ENCODE peak calls at places on chromosome 2, in ten cellular contexts. S is heart right ventricle; U is left ventricle myocardium inferior; Q is naive thymus-derived CD4-positive, alpha-beta T cell; E is Peyer's patch; B is ovary; T is CD8-positive, alpha-beta T cell; I is prostate gland; Z is tibial nerve; W is PC-9. P is an unnamed sample.

GRCh38 chr2:238290079-238290478 is 1.7 kb upstream of the PER2 start:
- DNase-seq in T (no peak), Z (no peak), B (peak; percentile 42), Q (no peak), E (peak; percentile 44), I (peak; percentile 87), S (peak; percentile 75), U (peak; percentile 33), W (peak; percentile 92), P (no peak)

GRCh38 chr2:156156580-156156979 is 175.9 kb downstream of the NR4A2 start:
- DNase-seq in Z (no peak), T (no peak), Q (no peak), I (no peak), W (no peak), E (no peak), B (no peak), S (no peak), U (no peak), P (no peak)

GRCh38 chr2:64861338-64862000 is 127.7 kb upstream of the SLC1A4 start:
- DNase-seq in I (no peak), T (no peak), S (no peak), B (no peak), Z (no peak), Q (no peak), E (no peak), U (no peak), W (no peak), P (no peak)

GRCh38 chr2:236548179-236548918 is 21.3 kb upstream of the ACKR3 start:
- DNase-seq in I (no peak), Q (no peak), Z (no peak), E (no peak), B (no peak), T (no peak), U (no peak), S (no peak), W (no peak), P (no peak)

GRCh38 chr2:102028470-102028869 is 36.7 kb downstream of the IL1R2 start:
- DNase-seq in Q (no peak), S (no peak), W (no peak), I (no peak), E (no peak), T (no peak), U (no peak), B (no peak), Z (no peak), P (no peak)

GRCh38 chr2:142863485-142863921 is 14.0 kb upstream of the KYNU start:
- DNase-seq in U (no peak), S (no peak), B (no peak), I (no peak), Z (no peak), E (no peak), Q (no peak), T (no peak), W (no peak), P (no peak)

GRCh38 chr2:28403388-28403956 is 10.8 kb downstream of the FOSL2 start:
- DNase-seq in B (no peak), U (no peak), I (no peak), T (no peak), Q (no peak), Z (no peak), W (no peak), E (no peak), S (no peak), P (no peak)

GRCh38 chr2:74585406-74586182 is 31.1 kb downstream of the DOK1 start:
- DNase-seq in I (no peak), E (no peak), Q (no peak), B (no peak), Z (peak; percentile 21), T (no peak), U (peak; percentile 39), S (peak; percentile 13), W (no peak), P (no peak)

GRCh38 chr2:19120941-19121750 is 237.3 kb downstream of the OSR1 start:
- DNase-seq in S (no peak), Z (peak; percentile 34), B (peak; percentile 36), Q (no peak), I (no peak), T (no peak), U (peak; percentile 26), W (peak; percentile 80), E (no peak), P (no peak)

GRCh38 chr2:10405441-10405840 is 42.7 kb downstream of the ODC1 start:
- DNase-seq in E (no peak), B (peak; percentile 49), I (peak; percentile 75), T (no peak), Q (no peak), W (peak; percentile 96), U (peak; percentile 47), Z (no peak), S (no peak), P (no peak)

GRCh38 chr2:88078624-88079169 is 11.1 kb downstream of the SMYD1 start:
- DNase-seq in Q (no peak), Z (no peak), I (no peak), T (no peak), B (no peak), E (no peak), S (no peak), W (no peak), U (no peak), P (no peak)

GRCh38 chr2:220499281-220499680 is 871.9 kb downstream of the SLC4A3 start:
- DNase-seq in W (no peak), I (no peak), B (peak; percentile 36), T (no peak), E (no peak), Z (no peak), Q (no peak), U (peak; percentile 31), S (peak; percentile 10), P (no peak)

DNA sequence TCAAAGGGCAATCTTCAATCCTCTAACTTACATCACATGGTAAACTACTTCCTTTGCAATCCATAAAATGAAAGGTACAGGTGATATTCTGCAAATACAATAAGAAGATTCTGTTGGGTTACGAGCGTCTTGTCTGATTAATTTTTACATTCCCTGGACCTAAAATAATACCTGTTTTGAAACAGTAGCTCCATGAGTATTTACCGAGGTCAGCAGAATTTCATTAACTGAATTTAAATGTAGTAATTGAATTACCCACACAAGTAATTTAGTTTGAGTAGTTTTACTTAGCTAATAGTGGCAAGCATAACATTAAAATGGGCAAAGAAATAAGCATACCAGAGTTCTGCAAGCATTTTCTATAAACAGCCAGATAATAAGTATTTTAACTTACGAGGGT is 652.0 kb downstream of the DPP10 start:
- DNase-seq in Q (no peak), Z (no peak), U (no peak), T (no peak), B (no peak), W (no peak), S (no peak), I (no peak), E (no peak), P (no peak)
- H3K9me3 ChIP-seq in Q (no peaks in the 10 kb centered on the region), Z (peaks cover 6% of the 10 kb centered on the region), U (peaks cover 25% of the 10 kb centered on the region), T (no peaks in the 10 kb centered on the region), B (no peaks in the 10 kb centered on the region), W (no peaks in the 10 kb centered on the region), S (peaks cover 5% of the 10 kb centered on the region), I (no peaks in the 10 kb centered on the region), E (no peaks in the 10 kb centered on the region), P (no peaks in the 10 kb centered on the region)

GRCh38 chr2:38507712-38508111 is 95.0 kb downstream of the HNRNPLL start:
- DNase-seq in W (no peak), I (no peak), T (no peak), B (no peak), Q (no peak), E (no peak), Z (no peak), U (no peak), S (no peak), P (no peak)

GRCh38 chr2:38509322-38509946 is 93.3 kb downstream of the HNRNPLL start:
- DNase-seq in E (no peak), W (no peak), S (no peak), U (no peak), B (no peak), Q (no peak), T (no peak), I (no peak), Z (no peak), P (no peak)

GRCh38 chr2:38504169-38504568 is 98.6 kb downstream of the HNRNPLL start:
- DNase-seq in S (no peak), I (no peak), U (no peak), E (no peak), W (no peak), Z (no peak), B (no peak), Q (no peak), T (no peak), P (no peak)

GRCh38 chr2:38508311-38509039 is 94.3 kb downstream of the HNRNPLL start:
- DNase-seq in U (peak; percentile 87), E (peak; percentile 85), W (peak; percentile 78), T (peak; percentile 63), I (peak; percentile 79), S (peak; percentile 91), Q (peak; percentile 49), Z (peak; percentile 96), B (peak; percentile 90), P (peak; percentile 68)

DNA sequence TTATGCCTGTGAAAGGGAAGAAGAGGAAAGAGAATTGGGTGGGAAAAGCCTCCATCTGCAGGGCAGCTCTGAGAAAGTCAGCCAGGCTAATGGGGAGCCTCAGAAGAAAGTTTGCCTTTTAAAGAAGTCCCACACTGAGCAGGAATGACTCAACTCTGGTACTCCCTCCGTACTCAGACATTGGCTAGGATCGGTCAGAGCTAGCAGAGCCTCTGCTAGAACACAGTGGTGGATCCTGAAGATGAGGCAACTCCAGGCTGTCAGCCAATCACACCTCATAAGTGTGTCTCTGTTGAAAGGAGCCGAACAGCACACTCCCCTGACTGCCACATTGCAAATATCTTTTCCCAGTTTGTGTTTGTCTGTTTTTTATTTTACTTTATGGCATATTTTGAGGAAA is 96.9 kb downstream of the HNRNPLL start:
- DNase-seq in Q (no peak), W (no peak), T (no peak), U (peak; percentile 32), I (peak; percentile 35), B (peak; percentile 65), E (no peak), S (peak; percentile 32), Z (peak; percentile 72), P (no peak)
- H3K9me3 ChIP-seq in Q (no peaks in the 10 kb centered on the region), W (peaks cover 11% of the 10 kb centered on the region), T (no peaks in the 10 kb centered on the region), U (peaks cover 12% of the 10 kb centered on the region), I (no peaks in the 10 kb centered on the region), B (no peaks in the 10 kb centered on the region), E (no peaks in the 10 kb centered on the region), S (no peaks in the 10 kb centered on the region), Z (peaks cover 10% of the 10 kb centered on the region), P (no peaks in the 10 kb centered on the region)

DNA sequence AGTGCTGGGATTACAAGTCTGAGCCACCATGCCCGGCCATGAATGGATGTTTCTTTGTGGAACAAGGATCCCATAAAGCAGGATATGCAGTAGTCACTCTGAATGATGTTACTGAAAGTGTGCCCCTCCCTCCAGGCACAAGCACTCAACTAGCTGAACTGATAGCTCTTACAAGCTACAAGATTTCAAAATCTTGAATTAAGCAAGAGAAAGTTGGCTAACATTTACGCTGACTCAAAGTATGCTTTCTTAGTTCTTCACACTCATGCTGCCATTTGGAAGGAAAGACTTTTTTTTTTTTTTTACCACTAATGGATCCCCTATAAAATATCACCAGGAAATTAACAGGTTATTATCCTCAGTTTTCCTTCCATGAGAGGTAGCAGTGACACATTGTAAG is 549.0 kb upstream of the PKDCC start:
- DNase-seq in Q (no peak), S (no peak), I (no peak), W (no peak), U (no peak), E (no peak), Z (no peak), T (no peak), B (no peak), P (no peak)
- H3K9me3 ChIP-seq in Q (no peaks in the 10 kb centered on the region), S (peaks cover 17% of the 10 kb centered on the region), I (no peaks in the 10 kb centered on the region), W (peaks cover 28% of the 10 kb centered on the region), U (peaks cover 73% of the 10 kb centered on the region), E (peaks cover 35% of the 10 kb centered on the region), Z (peaks cover 79% of the 10 kb centered on the region), T (peaks cover 16% of the 10 kb centered on the region), B (peaks cover 16% of the 10 kb centered on the region), P (peaks cover 12% of the 10 kb centered on the region)

GRCh38 chr2:170911314-170911889 is 17.7 kb upstream of the GORASP2 start:
- DNase-seq in Q (no peak), I (no peak), T (no peak), W (no peak), S (no peak), B (no peak), U (no peak), E (no peak), Z (no peak), P (no peak)
- H3K9me3 ChIP-seq in Q (no peaks in the 10 kb centered on the region), I (no peaks in the 10 kb centered on the region), T (peaks cover 6% of the 10 kb centered on the region), W (peaks cover 30% of the 10 kb centered on the region), S (no peaks in the 10 kb centered on the region), B (peaks cover 4% of the 10 kb centered on the region), U (peaks cover 86% of the 10 kb centered on the region), E (peaks cover 13% of the 10 kb centered on the region), Z (peaks cover 85% of the 10 kb centered on the region), P (peaks cover 4% of the 10 kb centered on the region)